ENCODE peak calls at places on chromosomes 6 and 20, in seven cellular contexts. R is mammary epithelial cell, P is heart left ventricle, V is left ventricle myocardium inferior, I is cardiac fibroblast, D is psoas muscle, U is upper lobe of right lung. T is an unnamed sample.

GRCh38 chr6:111417946-111418345 is 65.1 kb downstream of the REV3L start:
- DNase-seq in R (peak), P (no peak), V (no peak), I (peak), D (no peak), U (no peak), T (no peak)

GRCh38 chr6:25866011-25866410 is 8.0 kb downstream of the SLC17A3 start:
- DNase-seq in R (no peak), P (no peak), V (no peak), I (no peak), D (no peak), U (no peak), T (no peak)

GRCh38 chr20:20078041-20078440 is 25.7 kb downstream of the CFAP61 start:
- DNase-seq in R (no peak), P (no peak), V (no peak), I (no peak), D (no peak), U (no peak), T (no peak)

GRCh38 chr20:57263127-57263609 is 3.3 kb downstream of the BMP7 start:
- DNase-seq in R (peak), P (no peak), V (no peak), I (no peak), D (no peak), U (no peak), T (no peak)

GRCh38 chr6:112029045-112029822 is 24.7 kb upstream of the CCN6 start:
- DNase-seq in R (peak), P (peak), V (peak), I (peak), D (peak), U (peak), T (no peak)

GRCh38 chr6:136323431-136324112 is 33.9 kb upstream of the BCLAF1 start:
- DNase-seq in R (no peak), P (no peak), V (no peak), I (no peak), D (no peak), U (no peak), T (no peak)

GRCh38 chr20:47328841-47329448 is 27.6 kb downstream of the ZMYND8 start:
- DNase-seq in R (no peak), P (no peak), V (no peak), I (no peak), D (peak), U (peak), T (no peak)

GRCh38 chr20:62437985-62438384 is 10.6 kb upstream of the RBBP8NL start:
- DNase-seq in R (no peak), P (no peak), V (peak), I (no peak), D (no peak), U (no peak), T (no peak)

GRCh38 chr20:18005170-18005989 is 36.6 kb downstream of the MGME1 start:
- DNase-seq in R (no peak), P (no peak), V (no peak), I (no peak), D (no peak), U (no peak), T (no peak)

GRCh38 chr20:41738584-41739193 is 120.5 kb upstream of the CHD6 start:
- DNase-seq in R (peak), P (peak), V (peak), I (peak), D (peak), U (no peak), T (no peak)

GRCh38 chr6:14799928-14800327 is 445.9 kb upstream of the JARID2 start:
- DNase-seq in R (peak), P (peak), V (peak), I (peak), D (peak), U (no peak), T (no peak)

GRCh38 chr6:3446197-3446596 is 10.7 kb downstream of the SLC22A23 start:
- DNase-seq in R (no peak), P (no peak), V (no peak), I (no peak), D (no peak), U (no peak), T (no peak)

GRCh38 chr20:41150664-41151063 is 13.3 kb downstream of the PLCG1 start:
- DNase-seq in R (no peak), P (no peak), V (no peak), I (peak), D (no peak), U (no peak), T (no peak)

GRCh38 chr20:34663213-34663943 is 13.5 kb downstream of the PIGU start:
- DNase-seq in R (no peak), P (no peak), V (no peak), I (no peak), D (no peak), U (no peak), T (no peak)

GRCh38 chr6:35181313-35181932 is 32.3 kb upstream of the SCUBE3 start:
- DNase-seq in R (no peak), P (no peak), V (no peak), I (peak), D (no peak), U (no peak), T (no peak)

GRCh38 chr20:61306935-61307475 is 54.9 kb downstream of the CDH4 start:
- DNase-seq in R (no peak), P (no peak), V (no peak), I (no peak), D (no peak), U (no peak), T (no peak)

GRCh38 chr6:126077810-126078791 is 91.8 kb downstream of the TRMT11 start:
- DNase-seq in R (no peak), P (no peak), V (no peak), I (no peak), D (peak), U (no peak), T (no peak)

GRCh38 chr6:24522821-24523175 is 28.0 kb downstream of the ALDH5A1 start:
- DNase-seq in R (no peak), P (no peak), V (no peak), I (no peak), D (no peak), U (no peak), T (no peak)

GRCh38 chr6:47781732-47782131 is at the start of gene OPN5:
- DNase-seq in R (no peak), P (no peak), V (no peak), I (no peak), D (no peak), U (no peak), T (no peak)

GRCh38 chr6:163935158-163935762 is 520.7 kb downstream of the QKI start:
- DNase-seq in R (no peak), P (no peak), V (no peak), I (no peak), D (no peak), U (no peak), T (no peak)

GRCh38 chr20:44780226-44780625 is 30.1 kb downstream of the RIMS4 start:
- DNase-seq in R (peak), P (peak), V (peak), I (peak), D (no peak), U (no peak), T (no peak)

GRCh38 chr6:28794175-28795002 is 129.4 kb downstream of the TRIM27 start:
- DNase-seq in R (peak), P (no peak), V (no peak), I (peak), D (no peak), U (no peak), T (no peak)

GRCh38 chr6:166624275-166624674 is 2.8 kb downstream of the RPS6KA2 start:
- DNase-seq in R (peak), P (no peak), V (no peak), I (peak), D (no peak), U (no peak), T (no peak)

GRCh38 chr20:49037962-49038387 is 8.1 kb upstream of the CSE1L start:
- DNase-seq in R (no peak), P (no peak), V (no peak), I (peak), D (no peak), U (no peak), T (no peak)
- H3K4me3 ChIP-seq in R (no peak), P (no peak), V (no peak), I (no peak), D (no peak), U (no peak), T (no peak)

DNA sequence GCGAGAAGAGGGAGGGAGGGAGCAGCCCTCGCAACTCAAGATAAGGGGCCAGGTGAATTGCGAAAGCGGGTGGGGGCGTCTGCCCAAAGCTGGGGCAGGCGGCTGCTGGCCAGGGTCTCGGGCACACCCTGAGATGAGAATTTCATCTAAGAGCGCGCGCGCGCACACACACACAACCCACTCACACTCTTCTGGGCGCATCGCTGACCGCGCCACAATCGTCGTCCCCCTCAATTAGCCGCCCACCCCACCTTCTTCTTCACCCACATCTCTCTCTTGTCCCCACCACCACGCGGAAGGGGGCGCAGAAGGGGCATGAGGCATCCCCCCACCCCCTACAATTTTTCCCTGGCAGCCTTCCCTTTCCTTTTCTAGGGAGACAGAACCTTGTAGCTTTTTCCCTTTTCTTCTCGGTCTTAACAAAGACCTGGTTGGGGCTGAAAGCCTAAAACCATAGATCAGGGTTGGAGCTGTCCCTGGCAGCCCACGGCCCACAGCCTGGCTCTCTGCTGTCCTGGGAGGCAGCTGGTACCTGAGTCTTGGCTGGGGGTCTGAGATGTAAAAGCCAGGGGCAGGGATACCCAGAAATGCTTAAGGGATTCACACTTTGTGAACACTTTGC is 737 bp upstream of the PTPRT start:
- DNase-seq in R (no peak), P (no peak), V (no peak), I (no peak), D (no peak), U (no peak), T (no peak)
- H3K4me3 ChIP-seq in R (no peak), P (peak), V (peak), I (no peak), D (no peak), U (no peak), T (peak)

GRCh38 chr6:105374010-105374420 is 28.9 kb downstream of the PREP start:
- DNase-seq in R (peak), P (no peak), V (no peak), I (peak), D (no peak), U (no peak), T (no peak)

GRCh38 chr6:105372142-105372861 is 30.6 kb downstream of the PREP start:
- DNase-seq in R (peak), P (no peak), V (no peak), I (no peak), D (no peak), U (no peak), T (no peak)

GRCh38 chr6:105372862-105373182 is 30.1 kb downstream of the PREP start:
- DNase-seq in R (peak), P (no peak), V (no peak), I (no peak), D (no peak), U (no peak), T (no peak)

GRCh38 chr6:105370316-105370715 is 32.6 kb downstream of the PREP start:
- DNase-seq in R (no peak), P (no peak), V (no peak), I (no peak), D (no peak), U (no peak), T (no peak)

DNA sequence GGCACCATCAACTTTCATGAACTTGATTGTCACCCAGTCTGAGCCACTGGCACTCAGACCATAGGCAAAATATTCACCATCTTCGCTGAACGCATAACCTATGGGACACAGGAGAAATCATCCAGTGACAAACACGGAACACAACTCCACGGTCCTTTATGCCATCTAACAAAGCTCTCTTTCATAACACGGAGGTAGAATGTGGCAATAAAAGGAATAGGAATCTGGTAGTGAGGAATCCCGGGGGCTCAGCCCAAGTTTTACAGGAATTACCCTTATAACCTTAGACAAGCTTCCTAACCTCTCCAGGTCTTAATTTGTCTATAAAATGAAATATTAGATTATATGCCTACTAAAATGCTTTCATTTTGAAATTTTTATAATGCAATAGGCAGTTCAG is 29.4 kb downstream of the PREP start:
- DNase-seq in R (peak), P (no peak), V (no peak), I (no peak), D (no peak), U (no peak), T (no peak)
- H3K4me3 ChIP-seq in R (no peak), P (no peak), V (no peak), I (no peak), D (no peak), U (no peak), T (no peak)

GRCh38 chr6:116059713-116060571 is 749 bp downstream of the FRK start:
- DNase-seq in R (peak), P (no peak), V (no peak), I (peak), D (no peak), U (peak), T (no peak)

GRCh38 chr6:116062496-116062895 is 1.8 kb upstream of the FRK start:
- DNase-seq in R (no peak), P (no peak), V (no peak), I (no peak), D (no peak), U (no peak), T (no peak)

GRCh38 chr6:116057766-116058165 is 2.9 kb downstream of the FRK start:
- DNase-seq in R (no peak), P (no peak), V (no peak), I (no peak), D (no peak), U (no peak), T (no peak)

GRCh38 chr6:116064626-116065025 is 3.9 kb upstream of the FRK start:
- DNase-seq in R (no peak), P (no peak), V (no peak), I (no peak), D (no peak), U (no peak), T (no peak)

GRCh38 chr6:116060572-116061283 is at the start of gene FRK:
- DNase-seq in R (peak), P (no peak), V (no peak), I (peak), D (peak), U (no peak), T (no peak)
- H3K4me3 ChIP-seq in R (peak), P (peak), V (peak), I (peak), D (peak), U (peak), T (peak)

T was measured in coronary artery.